ENCODE peak calls at places on chromosomes 6 and 20, in four cellular contexts. A is HepG2, Y is GM12878, E is H1. C is an unnamed sample. For H4K20me1, the result is how much of the 10 kb centered on the place peaks cover.

GRCh38 chr6:2171728-2172127 is 73.7 kb downstream of the GMDS start:
- DNase-seq in A (no peak), Y (no peak), E (no peak), C (no peak)

GRCh38 chr6:119078449-119079287 is at the start of gene FAM184A:
- DNase-seq in A (peak), Y (no peak), E (peak), C (peak)

GRCh38 chr20:3162080-3162611 is 2.5 kb upstream of the FASTKD5 start:
- DNase-seq in A (no peak), Y (no peak), E (no peak), C (no peak)

GRCh38 chr6:111818539-111819226 is 54.6 kb downstream of the FYN start:
- DNase-seq in A (no peak), Y (no peak), E (no peak), C (no peak)

GRCh38 chr6:157893238-157893637 is 70.2 kb downstream of the SNX9 start:
- DNase-seq in A (no peak), Y (no peak), E (no peak), C (no peak)

GRCh38 chr6:69466979-69467570 is 329.7 kb downstream of the LMBRD1 start:
- DNase-seq in A (no peak), Y (no peak), E (no peak), C (no peak)

GRCh38 chr6:48136856-48137255 is 25.9 kb upstream of the PTCHD4 start:
- DNase-seq in A (no peak), Y (no peak), E (no peak), C (no peak)

GRCh38 chr6:4812068-4812467 is 35.9 kb downstream of the CDYL start:
- DNase-seq in A (no peak), Y (no peak), E (no peak), C (no peak)

GRCh38 chr20:46963758-46964181 is 69.1 kb downstream of the EYA2 start:
- DNase-seq in A (no peak), Y (no peak), E (no peak), C (no peak)

GRCh38 chr20:60371456-60371855 is 413.2 kb downstream of the CDH26 start:
- DNase-seq in A (no peak), Y (no peak), E (no peak), C (no peak)

GRCh38 chr6:71012871-71013456 is 56.1 kb upstream of the B3GAT2 start:
- DNase-seq in A (peak), Y (peak), E (no peak), C (peak)

GRCh38 chr6:79946242-79946641 is 1.1 kb downstream of the ELOVL4 start:
- DNase-seq in A (peak), Y (no peak), E (no peak), C (no peak)

GRCh38 chr6:125009578-125009977 is 47.3 kb downstream of the RNF217 start:
- DNase-seq in A (no peak), Y (no peak), E (no peak), C (no peak)

GRCh38 chr6:33206027-33206863 is 1.8 kb downstream of the HSD17B8 start:
- DNase-seq in A (no peak), Y (no peak), E (no peak), C (no peak)

GRCh38 chr6:125314019-125314581 is 12.3 kb upstream of the HDDC2 start:
- DNase-seq in A (peak), Y (no peak), E (peak), C (peak)

GRCh38 chr6:147508073-147508870 is at the start of gene SAMD5:
- DNase-seq in A (peak), Y (no peak), E (peak), C (peak)

GRCh38 chr6:109493865-109494264 is 10.8 kb upstream of the ZBTB24 start:
- DNase-seq in A (no peak), Y (no peak), E (no peak), C (no peak)

GRCh38 chr20:25223765-25224720 is 23.8 kb upstream of the PYGB start:
- DNase-seq in A (no peak), Y (no peak), E (no peak), C (peak)

GRCh38 chr20:5848711-5849505 is 98.7 kb downstream of the SHLD1 start:
- DNase-seq in A (no peak), Y (peak), E (no peak), C (no peak)

GRCh38 chr6:126048635-126049034 is 62.3 kb downstream of the TRMT11 start:
- DNase-seq in A (no peak), Y (no peak), E (no peak), C (no peak)

GRCh38 chr6:117629119-117629518 is 26.8 kb upstream of the GOPC start:
- DNase-seq in A (no peak), Y (no peak), E (no peak), C (no peak)

GRCh38 chr6:158758941-158759479 is 60.2 kb downstream of the EZR start:
- DNase-seq in A (no peak), Y (no peak), E (no peak), C (no peak)

GRCh38 chr6:139680819-139681218 is 306.4 kb upstream of the CITED2 start:
- DNase-seq in A (no peak), Y (no peak), E (no peak), C (peak)

GRCh38 chr6:21294144-21294543 is 299.4 kb upstream of the SOX4 start:
- DNase-seq in A (no peak), Y (no peak), E (no peak), C (no peak)

GRCh38 chr6:78427386-78427785 is 440.0 kb upstream of the IRAK1BP1 start:
- DNase-seq in A (no peak), Y (no peak), E (no peak), C (no peak)

GRCh38 chr6:109477725-109478124 is 5.3 kb downstream of the ZBTB24 start:
- DNase-seq in A (peak), Y (no peak), E (no peak), C (no peak)

GRCh38 chr6:110331383-110331782 is 26.8 kb downstream of the METTL24 start:
- DNase-seq in A (no peak), Y (no peak), E (no peak), C (no peak)

GRCh38 chr6:40918035-40918651 is 120.9 kb downstream of the UNC5CL start:
- DNase-seq in A (no peak), Y (no peak), E (no peak), C (no peak)

GRCh38 chr20:5447188-5447587 is 130.4 kb upstream of the PROKR2 start:
- DNase-seq in A (no peak), Y (no peak), E (no peak), C (no peak)

GRCh38 chr6:73802366-73802765 is 106.4 kb downstream of the CD109 start:
- DNase-seq in A (no peak), Y (no peak), E (no peak), C (no peak)

GRCh38 chr6:113558966-113559365 is 298.2 kb upstream of the MARCKS start:
- DNase-seq in A (no peak), Y (no peak), E (no peak), C (no peak)

GRCh38 chr6:157961829-157962228 is 19.8 kb upstream of the SYNJ2 start:
- DNase-seq in A (no peak), Y (no peak), E (no peak), C (no peak)

GRCh38 chr6:144811140-144811539 is 526.0 kb downstream of the UTRN start:
- DNase-seq in A (no peak), Y (no peak), E (no peak), C (no peak)

DNA sequence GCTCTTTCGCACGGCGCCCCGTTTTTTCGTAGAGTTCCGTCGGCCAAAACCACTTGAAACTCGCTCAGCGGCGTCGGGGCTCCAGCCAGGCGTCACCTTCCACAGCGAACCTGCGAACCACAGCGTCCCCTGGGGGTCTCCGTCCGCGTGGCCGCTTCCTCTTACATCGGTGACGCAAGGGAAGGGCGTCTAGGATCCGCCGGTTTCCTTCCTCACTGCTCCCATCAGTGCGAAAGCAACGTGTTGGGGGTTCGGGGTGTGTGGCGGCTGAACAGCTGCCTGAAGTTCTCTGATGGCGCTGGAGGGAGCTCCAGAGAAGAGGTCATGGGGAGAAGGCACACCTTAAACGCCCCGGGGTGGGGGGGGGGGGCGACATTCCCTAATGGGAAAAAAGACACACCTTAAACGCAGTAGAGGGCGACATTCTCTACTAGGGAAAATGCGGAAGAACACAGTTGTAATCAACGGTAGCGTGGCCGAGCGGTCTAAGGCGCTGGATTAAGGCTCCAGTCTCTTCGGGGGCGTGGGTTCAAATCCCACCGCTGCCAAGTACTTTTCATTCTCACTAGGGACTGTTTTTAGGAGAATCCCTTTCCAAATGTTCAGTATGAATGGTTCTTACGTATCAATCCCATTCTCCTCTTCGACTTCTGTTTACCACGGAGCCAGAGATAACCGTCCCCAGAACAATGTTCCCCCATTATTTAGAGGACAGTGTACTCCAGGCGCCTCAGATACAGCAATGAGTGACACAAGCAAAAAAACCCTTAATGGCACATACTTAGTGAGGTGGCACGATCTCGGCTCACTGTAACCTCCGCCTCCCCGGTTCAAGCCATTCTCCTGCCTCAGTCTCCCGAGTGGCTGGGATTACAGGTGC is 16.3 kb downstream of the ZNF311 start:
- DNase-seq in A (no peak), Y (no peak), E (peak), C (peak)
- TF ChIP-seq USF2 in A (no peak), Y (no peak), E (no peak), C (no peak)

GRCh38 chr20:61805365-61805764 is 260.3 kb downstream of the TAF4 start:
- DNase-seq in A (no peak), Y (no peak), E (no peak), C (no peak)
- H4K20me1 ChIP-seq in A (under half), Y (under half), E (under half), C (under half)

GRCh38 chr6:54238407-54238806 is 69.8 kb upstream of the TINAG start:
- DNase-seq in A (no peak), Y (no peak), E (no peak), C (no peak)
- TF ChIP-seq SRF in A (no peak), Y (no peak), E (no peak), C (no peak)

GRCh38 chr6:76555090-76555489 is 482.6 kb upstream of the IMPG1 start:
- DNase-seq in A (no peak), Y (no peak), E (no peak), C (no peak)
- TF ChIP-seq USF2 in A (no peak), Y (no peak), E (no peak), C (no peak)

GRCh38 chr20:56610098-56610497 is 19.0 kb upstream of the TFAP2C start:
- DNase-seq in A (no peak), Y (no peak), E (no peak), C (no peak)

GRCh38 chr20:56608376-56608775 is 20.7 kb upstream of the TFAP2C start:
- DNase-seq in A (no peak), Y (no peak), E (no peak), C (no peak)

GRCh38 chr20:56607061-56607704 is 21.9 kb upstream of the TFAP2C start:
- DNase-seq in A (no peak), Y (no peak), E (no peak), C (no peak)

GRCh38 chr20:56606174-56606945 is 22.7 kb upstream of the TFAP2C start:
- DNase-seq in A (no peak), Y (no peak), E (no peak), C (no peak)

DNA sequence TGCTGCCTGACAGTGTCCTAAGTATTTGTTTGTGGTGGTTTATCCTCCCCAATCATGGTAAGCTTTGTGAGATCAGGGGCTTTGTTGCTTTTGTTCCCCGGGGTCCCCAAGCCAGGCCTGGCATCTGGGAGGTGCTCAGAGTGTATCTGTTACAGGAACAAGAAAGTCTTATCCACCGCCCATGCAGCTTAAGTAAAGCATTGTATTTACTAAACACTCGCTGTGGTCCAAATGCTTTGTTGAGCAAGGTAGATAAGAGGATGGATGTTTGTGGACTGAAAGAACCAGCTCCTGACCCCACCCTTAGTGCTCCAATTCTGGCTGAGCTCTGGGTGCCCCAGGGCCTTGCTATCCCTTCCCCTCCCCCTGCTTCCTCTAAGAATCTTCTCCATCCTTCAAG is 19.8 kb upstream of the TFAP2C start:
- DNase-seq in A (no peak), Y (no peak), E (no peak), C (no peak)
- H4K20me1 ChIP-seq in A (under half), Y (under half), E (under half), C (under half)

GRCh38 chr20:20237093-20237959 is 130.6 kb upstream of the INSM1 start:
- DNase-seq in A (peak), Y (no peak), E (peak), C (peak)
- TF ChIP-seq SRF in A (no peak), Y (no peak), E (no peak), C (no peak)

DNA sequence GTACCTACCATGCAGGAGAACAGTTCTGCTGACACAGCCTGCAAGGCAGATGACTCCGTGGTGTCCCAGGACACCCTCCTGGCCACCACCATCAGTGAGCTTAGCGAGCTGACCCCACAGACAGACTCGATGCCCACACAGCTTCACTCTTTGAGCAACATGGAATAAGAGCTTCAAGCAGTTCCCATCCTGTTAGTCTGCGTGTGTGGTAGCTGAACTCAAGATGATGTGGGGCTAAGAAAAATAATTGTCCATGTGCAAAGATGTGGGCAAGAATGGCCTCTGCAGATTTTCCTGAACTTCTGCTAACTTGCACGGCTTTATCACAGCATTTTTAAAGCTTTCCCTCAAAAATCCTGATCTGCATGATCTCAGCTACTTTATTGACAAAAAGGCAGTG is 8.3 kb downstream of the GZF1 start:
- DNase-seq in A (no peak), Y (no peak), E (no peak), C (no peak)
- TF ChIP-seq USF2 in A (no peak), Y (no peak), E (no peak), C (no peak)

GRCh38 chr6:35240838-35241801 is 18.4 kb upstream of the ZNF76 start:
- DNase-seq in A (peak), Y (no peak), E (peak), C (peak)
- H4K20me1 ChIP-seq in A (under half), Y (under half), E (under half), C (under half)

DNA sequence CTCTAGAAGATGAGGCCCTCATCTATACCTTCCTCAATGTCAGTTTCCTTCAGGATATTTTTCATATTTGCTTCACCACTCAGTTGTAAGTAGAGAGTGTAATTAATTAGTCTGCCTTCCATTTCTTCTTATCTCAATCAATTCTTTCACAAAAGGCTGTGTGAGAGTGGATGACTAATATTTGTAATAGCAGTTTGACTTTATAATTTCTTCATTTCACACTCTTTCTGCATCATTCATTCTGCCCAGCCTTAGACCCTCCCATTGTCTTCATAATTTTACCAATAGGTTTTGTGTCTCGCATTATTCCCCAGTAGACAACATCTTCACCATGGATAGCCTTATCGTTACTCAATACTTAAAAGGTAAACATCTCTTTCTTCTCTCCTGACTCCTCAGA is 1239.3 kb upstream of the MAP3K7 start:
- DNase-seq in A (no peak), Y (no peak), E (no peak), C (no peak)
- TF ChIP-seq SRF in A (no peak), Y (no peak), E (no peak), C (no peak)

GRCh38 chr20:8536219-8536618 is 404.2 kb downstream of the PLCB1 start:
- DNase-seq in A (no peak), Y (no peak), E (no peak), C (no peak)

GRCh38 chr20:8532169-8532568 is 400.1 kb downstream of the PLCB1 start:
- DNase-seq in A (no peak), Y (no peak), E (no peak), C (no peak)

GRCh38 chr20:8540466-8540865 is 408.4 kb downstream of the PLCB1 start:
- DNase-seq in A (peak), Y (no peak), E (no peak), C (no peak)

GRCh38 chr20:8534368-8534767 is 402.3 kb downstream of the PLCB1 start:
- DNase-seq in A (no peak), Y (no peak), E (no peak), C (no peak)

DNA sequence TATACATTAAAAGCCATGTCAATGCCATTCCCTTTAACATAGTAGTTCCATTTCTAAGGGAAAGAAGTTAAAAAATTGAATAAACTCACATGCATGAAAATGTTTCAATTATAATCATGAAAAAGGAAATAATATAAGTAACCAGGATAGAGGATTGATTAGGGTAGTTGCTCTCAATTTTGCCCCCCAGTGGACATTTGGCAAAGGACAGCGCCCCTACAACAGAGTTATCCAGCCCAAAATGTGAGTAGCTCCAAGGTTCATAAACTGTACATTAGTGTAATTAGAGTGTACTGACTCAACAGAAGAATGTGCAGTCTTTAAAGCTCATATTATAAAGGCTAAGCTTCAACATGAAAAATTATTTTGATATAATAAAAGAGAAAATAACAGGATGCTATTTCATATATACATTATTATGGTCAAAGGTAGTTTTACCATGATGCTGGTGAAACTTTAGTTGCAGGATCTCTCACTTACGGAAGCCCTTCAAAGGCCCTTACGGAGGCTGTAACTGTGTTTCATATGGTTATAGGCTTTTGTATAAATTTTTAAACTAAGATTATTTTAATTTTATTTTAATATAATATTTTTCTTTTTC is 403.4 kb downstream of the PLCB1 start:
- DNase-seq in A (peak), Y (no peak), E (no peak), C (peak)
- TF ChIP-seq USF2 in A (no peak), Y (no peak), E (no peak), C (no peak)

C was measured in K562.